ENCODE peak calls at places on chromosome 15, in seven cellular contexts. O is HepG2, E is H1, R is SK-N-SH, Y is K562, G is T47D, C is HCT116. Q is an unnamed sample.

GRCh38 chr15:78085928-78086327 is 6.4 kb upstream of the SH2D7 start:
- DNase-seq in E (no peak), G (no peak), O (no peak), Y (no peak), R (no peak), C (no peak), Q (no peak)

GRCh38 chr15:65304393-65305143 is at the start of gene RNU5B-1:
- DNase-seq in C (peak; percentile 97), E (no peak), G (peak; percentile 96), R (peak; percentile 81), O (peak; percentile 93), Y (peak; percentile 84), Q (peak; percentile 96)

GRCh38 chr15:75063338-75063737 is 39.9 kb downstream of the PPCDC start:
- DNase-seq in Y (no peak), G (no peak), R (no peak), O (no peak), E (no peak), C (no peak), Q (no peak)

GRCh38 chr15:55407631-55407948 is 569 bp downstream of the CCPG1 start:
- DNase-seq in C (no peak), O (no peak), R (no peak), E (no peak), Y (no peak), G (no peak), Q (no peak)

GRCh38 chr15:95439812-95440380 is 890.6 kb upstream of the NR2F2 start:
- DNase-seq in Y (no peak), C (no peak), E (no peak), O (no peak), R (no peak), G (peak; percentile 2), Q (no peak)

GRCh38 chr15:84572231-84572630 is 28.6 kb upstream of the ZSCAN2 start:
- DNase-seq in O (no peak), R (no peak), Y (no peak), E (no peak), G (no peak), C (no peak), Q (no peak)

GRCh38 chr15:48469681-48470080 is 138.5 kb downstream of the DUT start:
- DNase-seq in Y (no peak), O (no peak), E (no peak), C (no peak), G (no peak), R (no peak), Q (no peak)

GRCh38 chr15:54518145-54518941 is 540.1 kb downstream of the UNC13C start:
- DNase-seq in Y (no peak), R (no peak), O (no peak), C (no peak), G (no peak), E (no peak), Q (peak; percentile 36)

GRCh38 chr15:75666823-75667501 is 19.2 kb downstream of the SNX33 start:
- DNase-seq in G (no peak), O (peak; percentile 37), E (no peak), R (no peak), Y (no peak), C (peak; percentile 91), Q (no peak)

GRCh38 chr15:63971427-63971805 is 74.9 kb downstream of the DAPK2 start:
- DNase-seq in Y (peak; percentile 62), C (no peak), O (no peak), E (no peak), R (no peak), G (no peak), Q (no peak)

GRCh38 chr15:29097971-29098370 is 171.7 kb downstream of the NSMCE3 start:
- DNase-seq in O (no peak), E (no peak), C (no peak), R (no peak), G (no peak), Y (no peak), Q (no peak)

GRCh38 chr15:49817100-49817499 is 196.3 kb downstream of the DTWD1 start:
- DNase-seq in G (no peak), O (no peak), Y (no peak), C (no peak), R (no peak), E (no peak), Q (no peak)

GRCh38 chr15:33547876-33548275 is 237.1 kb downstream of the RYR3 start:
- DNase-seq in O (peak; percentile 13), Y (peak; percentile 8), R (no peak), C (no peak), G (peak; percentile 74), E (peak; percentile 57), Q (no peak)

GRCh38 chr15:74238984-74239645 is 3.0 kb downstream of the CCDC33 start:
- DNase-seq in O (no peak), E (no peak), R (peak; percentile 48), Y (no peak), G (no peak), C (no peak), Q (no peak)

GRCh38 chr15:77455696-77456293 is 35.1 kb downstream of the HMG20A start:
- DNase-seq in E (no peak), Y (no peak), R (no peak), O (no peak), G (no peak), C (no peak), Q (no peak)

GRCh38 chr15:57112178-57112577 is 193.7 kb downstream of the TCF12 start:
- DNase-seq in O (no peak), R (no peak), G (no peak), C (no peak), E (no peak), Y (no peak), Q (no peak)
- TF ChIP-seq JUND in O (no peak), R (no peak), G (no peak), C (no peak), E (no peak), Y (no peak), Q (no peak)

GRCh38 chr15:101444015-101444414 is 45.5 kb downstream of the PCSK6 start:
- DNase-seq in O (no peak), C (no peak), R (no peak), E (no peak), G (no peak), Y (no peak), Q (no peak)
- TF ChIP-seq JUND in O (no peak), C (no peak), R (no peak), E (no peak), G (no peak), Y (no peak), Q (no peak)

DNA sequence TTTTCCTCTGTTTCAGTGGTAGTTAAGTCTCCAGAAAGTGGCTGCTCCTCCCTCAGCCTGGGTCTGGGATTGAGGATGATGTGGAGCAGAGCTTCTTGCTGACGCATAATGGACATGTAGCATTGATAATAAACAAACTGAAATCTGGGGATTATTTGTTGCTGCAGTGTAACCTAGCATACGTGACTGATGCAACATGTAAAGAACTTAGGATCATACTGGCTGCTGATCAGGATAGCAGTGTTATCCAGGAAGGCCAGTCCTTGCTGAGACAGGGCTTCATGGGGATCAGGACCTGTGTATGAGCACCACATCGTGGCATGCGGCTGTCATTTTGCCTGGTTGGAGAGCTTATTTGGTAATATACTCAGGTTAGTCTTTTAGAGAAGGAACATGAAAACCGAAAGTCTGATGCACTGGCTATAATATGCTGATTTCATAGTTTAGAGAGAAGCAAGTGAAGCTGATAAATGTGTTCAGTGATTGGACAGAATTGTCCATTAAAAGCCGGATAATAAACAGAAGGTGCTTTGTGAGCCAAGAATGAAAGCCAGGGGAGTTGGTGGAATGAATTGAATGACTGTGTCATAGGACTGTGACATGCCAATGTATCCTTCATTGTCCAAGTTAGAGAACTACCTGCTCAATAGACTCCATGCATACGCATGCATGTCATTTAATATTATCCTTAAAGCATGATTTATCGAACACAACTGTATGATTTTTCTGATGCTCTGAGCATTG is 4.1 kb downstream of the MINAR1 start:
- DNase-seq in C (no peak), G (no peak), Y (no peak), R (no peak), E (no peak), O (no peak), Q (no peak)
- TF ChIP-seq JUND in C (no peak), G (no peak), Y (no peak), R (no peak), E (no peak), O (no peak), Q (no peak)

GRCh38 chr15:98855067-98855814 is 152.4 kb downstream of the PGPEP1L start:
- DNase-seq in R (no peak), Y (no peak), G (peak; percentile 82), O (no peak), C (no peak), E (no peak), Q (no peak)

GRCh38 chr15:98853593-98854420 is 153.8 kb downstream of the PGPEP1L start:
- DNase-seq in O (no peak), C (no peak), G (peak; percentile 69), E (no peak), Y (no peak), R (no peak), Q (no peak)

GRCh38 chr15:98850991-98851776 is 156.4 kb downstream of the PGPEP1L start:
- DNase-seq in Y (peak; percentile 29), G (peak; percentile 86), O (peak; percentile 61), C (peak; percentile 35), R (peak; percentile 69), E (peak; percentile 57), Q (no peak)

GRCh38 chr15:98854496-98854895 is 153.1 kb downstream of the PGPEP1L start:
- DNase-seq in G (peak; percentile 85), E (no peak), O (no peak), R (no peak), Y (no peak), C (no peak), Q (no peak)

GRCh38 chr15:98853161-98853560 is 154.4 kb downstream of the PGPEP1L start:
- DNase-seq in E (no peak), R (peak; percentile 77), O (peak; percentile 29), C (peak; percentile 81), G (peak; percentile 89), Y (peak; percentile 50), Q (peak; percentile 50)
- TF ChIP-seq JUND in E (no peak), R (peak; percentile 82), O (no peak), C (peak; percentile 43), G (peak; percentile 22), Y (no peak), Q (no peak)

GRCh38 chr15:41559489-41560177 is 621 bp downstream of the TYRO3 start:
- DNase-seq in E (no peak), O (no peak), C (no peak), Y (peak; percentile 42), G (peak; percentile 19), R (peak; percentile 66), Q (no peak)

GRCh38 chr15:41562258-41562657 is 3.2 kb downstream of the TYRO3 start:
- DNase-seq in C (no peak), R (no peak), O (no peak), E (no peak), Y (no peak), G (no peak), Q (no peak)

GRCh38 chr15:41561104-41561776 is 2.2 kb downstream of the TYRO3 start:
- DNase-seq in C (no peak), R (no peak), O (no peak), E (no peak), G (no peak), Y (no peak), Q (no peak)

GRCh38 chr15:41562784-41563198 is 3.8 kb downstream of the TYRO3 start:
- DNase-seq in R (no peak), C (no peak), E (no peak), G (no peak), O (no peak), Y (peak; percentile 88), Q (no peak)

GRCh38 chr15:41561777-41562145 is 2.7 kb downstream of the TYRO3 start:
- DNase-seq in R (no peak), E (no peak), Y (peak; percentile 40), O (no peak), C (no peak), G (no peak), Q (no peak)
- TF ChIP-seq JUND in R (no peak), E (no peak), Y (no peak), O (no peak), C (no peak), G (no peak), Q (no peak)